ENCODE peak calls at places on chromosomes 13 and 19, in five cellular contexts. One of them, this sample, is unnamed.
A peak's percentile ranks its signal among the peaks of the same experiment; 100 is the strongest.

GRCh38 chr13:29543230-29544215 is 52.0 kb downstream of the SLC7A1 start:
- DNase-seq in cardiac muscle cell: peak; percentile 29
- DNase-seq in tibial artery: no peak
- DNase-seq in heart left ventricle: no peak
- DNase-seq in mucosa of descending colon: no peak
- DNase-seq in this sample: peak; percentile 69

GRCh38 chr13:111118898-111119607 is 3.9 kb downstream of the ARHGEF7 start:
- DNase-seq in cardiac muscle cell: no peak
- DNase-seq in tibial artery: no peak
- DNase-seq in heart left ventricle: no peak
- DNase-seq in mucosa of descending colon: no peak
- DNase-seq in this sample: no peak

GRCh38 chr13:62243146-62243545 is 827.5 kb upstream of the PCDH20 start:
- DNase-seq in cardiac muscle cell: no peak
- DNase-seq in tibial artery: no peak
- DNase-seq in heart left ventricle: no peak
- DNase-seq in mucosa of descending colon: no peak
- DNase-seq in this sample: no peak

GRCh38 chr13:50549221-50549942 is 294.1 kb downstream of the DLEU7 start:
- DNase-seq in cardiac muscle cell: no peak
- DNase-seq in tibial artery: no peak
- DNase-seq in heart left ventricle: no peak
- DNase-seq in mucosa of descending colon: no peak
- DNase-seq in this sample: no peak

GRCh38 chr19:47113446-47114348 is at the start of gene ZC3H4:
- DNase-seq in cardiac muscle cell: peak; percentile 96
- DNase-seq in tibial artery: peak; percentile 93
- DNase-seq in heart left ventricle: peak; percentile 95
- DNase-seq in mucosa of descending colon: peak; percentile 95
- DNase-seq in this sample: peak; percentile 93

GRCh38 chr19:30273184-30273583 is 99.0 kb upstream of the ZNF536 start:
- DNase-seq in cardiac muscle cell: no peak
- DNase-seq in tibial artery: no peak
- DNase-seq in heart left ventricle: no peak
- DNase-seq in mucosa of descending colon: no peak
- DNase-seq in this sample: no peak

GRCh38 chr13:20945952-20946383 is 43.4 kb upstream of the XPO4 start:
- DNase-seq in cardiac muscle cell: peak; percentile 29
- DNase-seq in tibial artery: peak; percentile 34
- DNase-seq in heart left ventricle: peak; percentile 20
- DNase-seq in mucosa of descending colon: no peak
- DNase-seq in this sample: no peak

GRCh38 chr19:19217110-19217509 is 5.4 kb downstream of the NCAN start:
- DNase-seq in cardiac muscle cell: no peak
- DNase-seq in tibial artery: no peak
- DNase-seq in heart left ventricle: no peak
- DNase-seq in mucosa of descending colon: no peak
- DNase-seq in this sample: peak; percentile 41

GRCh38 chr19:16384688-16385087 is 60.1 kb downstream of the KLF2 start:
- DNase-seq in cardiac muscle cell: no peak
- DNase-seq in tibial artery: no peak
- DNase-seq in heart left ventricle: no peak
- DNase-seq in mucosa of descending colon: no peak
- DNase-seq in this sample: no peak

GRCh38 chr13:101757446-101758039 is 305.1 kb downstream of the ITGBL1 start:
- DNase-seq in cardiac muscle cell: peak; percentile 23
- DNase-seq in tibial artery: no peak
- DNase-seq in heart left ventricle: no peak
- DNase-seq in mucosa of descending colon: no peak
- DNase-seq in this sample: peak; percentile 63

GRCh38 chr19:56372281-56372680 is 21.1 kb downstream of the ZNF582 start:
- DNase-seq in cardiac muscle cell: no peak
- DNase-seq in tibial artery: no peak
- DNase-seq in heart left ventricle: no peak
- DNase-seq in mucosa of descending colon: no peak
- DNase-seq in this sample: peak; percentile 35

GRCh38 chr13:19362946-19363510 is 181.4 kb upstream of the TUBA3C start:
- DNase-seq in cardiac muscle cell: no peak
- DNase-seq in tibial artery: no peak
- DNase-seq in heart left ventricle: no peak
- DNase-seq in mucosa of descending colon: no peak
- DNase-seq in this sample: no peak

DNA sequence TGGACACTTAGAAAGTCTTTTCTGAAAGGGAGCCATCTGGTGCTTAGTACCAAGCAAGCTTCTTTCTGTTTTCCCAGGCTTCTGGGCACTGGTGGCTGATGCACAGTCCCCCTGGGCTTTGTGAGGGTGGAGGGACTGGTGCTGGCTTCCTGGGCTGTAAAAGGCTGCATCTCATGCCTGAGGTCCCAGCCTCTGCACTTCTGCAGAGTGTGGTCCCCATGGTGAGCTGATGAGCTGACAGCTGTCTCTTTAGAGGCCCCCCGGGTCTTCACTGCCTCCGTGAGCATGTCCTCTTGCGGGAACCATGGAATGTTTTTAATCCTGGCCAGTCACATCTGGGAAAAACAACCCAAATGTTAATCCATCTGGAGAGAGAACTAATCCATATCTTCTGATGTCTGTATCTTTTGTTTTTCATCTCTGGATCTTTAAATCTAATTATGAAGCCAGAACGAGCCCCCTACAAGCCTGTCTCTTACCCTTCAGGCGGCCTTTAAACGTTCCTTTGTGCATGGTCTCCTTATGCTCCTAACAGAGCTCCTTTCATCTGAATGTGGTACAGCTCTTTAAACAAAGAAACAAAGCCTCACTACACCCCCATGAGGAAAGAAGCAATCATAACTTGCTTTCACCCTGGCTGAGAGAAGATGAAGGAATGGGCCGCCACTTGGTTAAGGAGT is 40.4 kb downstream of the OLFM4 start:
- DNase-seq in cardiac muscle cell: no peak
- DNase-seq in tibial artery: no peak
- DNase-seq in heart left ventricle: no peak
- DNase-seq in mucosa of descending colon: no peak
- DNase-seq in this sample: no peak
- TF ChIP-seq CTCF in cardiac muscle cell: no peak
- TF ChIP-seq CTCF in tibial artery: no peak
- TF ChIP-seq CTCF in heart left ventricle: no peak
- TF ChIP-seq CTCF in mucosa of descending colon: no peak
- TF ChIP-seq CTCF in this sample: no peak

DNA sequence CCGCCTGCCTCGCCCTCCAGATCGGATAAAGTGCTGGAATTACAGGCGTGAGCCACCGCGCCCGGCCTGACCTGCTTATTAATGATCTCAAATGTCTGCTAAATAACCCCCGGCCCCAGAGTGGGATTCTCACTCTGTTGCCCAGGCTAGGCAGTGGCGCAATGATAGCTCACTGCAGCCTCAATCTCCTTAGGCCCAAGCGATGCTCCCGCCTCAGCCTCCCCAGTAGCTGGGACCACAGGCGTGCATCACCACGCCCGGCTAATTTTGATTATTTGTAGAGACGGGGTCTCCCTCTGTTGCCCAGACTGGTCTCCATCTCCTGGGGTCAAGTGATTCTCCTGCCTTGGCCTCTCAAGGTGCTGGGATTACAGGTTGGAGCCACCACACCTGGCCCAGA is 626 bp upstream of the ATP5F1D start:
- DNase-seq in cardiac muscle cell: no peak
- DNase-seq in tibial artery: no peak
- DNase-seq in heart left ventricle: no peak
- DNase-seq in mucosa of descending colon: no peak
- DNase-seq in this sample: no peak
- H3K4me3 ChIP-seq in cardiac muscle cell: peak overlapping the region; percentile 99
- H3K4me3 ChIP-seq in tibial artery: peak overlapping the region; percentile 84
- H3K4me3 ChIP-seq in heart left ventricle: no peak overlapping the region
- H3K4me3 ChIP-seq in mucosa of descending colon: no peak overlapping the region
- H3K4me3 ChIP-seq in this sample: no peak overlapping the region

GRCh38 chr13:60922526-60923231 is 493.0 kb downstream of the PCDH20 start:
- DNase-seq in cardiac muscle cell: no peak
- DNase-seq in tibial artery: no peak
- DNase-seq in heart left ventricle: no peak
- DNase-seq in mucosa of descending colon: no peak
- DNase-seq in this sample: no peak
- TF ChIP-seq CTCF in cardiac muscle cell: no peak
- TF ChIP-seq CTCF in tibial artery: no peak
- TF ChIP-seq CTCF in heart left ventricle: no peak
- TF ChIP-seq CTCF in mucosa of descending colon: no peak
- TF ChIP-seq CTCF in this sample: no peak

GRCh38 chr13:38685974-38686571 is 804 bp upstream of the FREM2 start:
- DNase-seq in cardiac muscle cell: peak; percentile 15
- DNase-seq in tibial artery: no peak
- DNase-seq in heart left ventricle: no peak
- DNase-seq in mucosa of descending colon: no peak
- DNase-seq in this sample: peak; percentile 19
- H3K4me3 ChIP-seq in cardiac muscle cell: peak overlapping the region; percentile 64
- H3K4me3 ChIP-seq in tibial artery: peak overlapping the region; percentile 51
- H3K4me3 ChIP-seq in heart left ventricle: no peak overlapping the region
- H3K4me3 ChIP-seq in mucosa of descending colon: no peak overlapping the region
- H3K4me3 ChIP-seq in this sample: no peak overlapping the region

GRCh38 chr13:24670174-24670573 is 10.0 kb upstream of the ATP12A start:
- DNase-seq in cardiac muscle cell: no peak
- DNase-seq in tibial artery: no peak
- DNase-seq in heart left ventricle: no peak
- DNase-seq in mucosa of descending colon: no peak
- DNase-seq in this sample: no peak

GRCh38 chr13:24668955-24669354 is 11.3 kb upstream of the ATP12A start:
- DNase-seq in cardiac muscle cell: no peak
- DNase-seq in tibial artery: no peak
- DNase-seq in heart left ventricle: no peak
- DNase-seq in mucosa of descending colon: peak; percentile 91
- DNase-seq in this sample: no peak

GRCh38 chr13:24670927-24671326 is 9.3 kb upstream of the ATP12A start:
- DNase-seq in cardiac muscle cell: peak; percentile 23
- DNase-seq in tibial artery: no peak
- DNase-seq in heart left ventricle: no peak
- DNase-seq in mucosa of descending colon: no peak
- DNase-seq in this sample: no peak

GRCh38 chr13:24672141-24673132 is 7.8 kb upstream of the ATP12A start:
- DNase-seq in cardiac muscle cell: no peak
- DNase-seq in tibial artery: no peak
- DNase-seq in heart left ventricle: no peak
- DNase-seq in mucosa of descending colon: no peak
- DNase-seq in this sample: no peak

GRCh38 chr13:24671367-24672117 is 8.7 kb upstream of the ATP12A start:
- DNase-seq in cardiac muscle cell: peak; percentile 91
- DNase-seq in tibial artery: peak; percentile 72
- DNase-seq in heart left ventricle: no peak
- DNase-seq in mucosa of descending colon: no peak
- DNase-seq in this sample: peak; percentile 85
- TF ChIP-seq CTCF in cardiac muscle cell: peak; percentile 78
- TF ChIP-seq CTCF in tibial artery: peak; percentile 53
- TF ChIP-seq CTCF in heart left ventricle: peak; percentile 53
- TF ChIP-seq CTCF in mucosa of descending colon: no peak
- TF ChIP-seq CTCF in this sample: peak; percentile 85

GRCh38 chr19:2578911-2579677 is 103.2 kb downstream of the GADD45B start:
- DNase-seq in cardiac muscle cell: peak; percentile 94
- DNase-seq in tibial artery: peak; percentile 92
- DNase-seq in heart left ventricle: peak; percentile 88
- DNase-seq in mucosa of descending colon: peak; percentile 87
- DNase-seq in this sample: peak; percentile 90
- H3K4me3 ChIP-seq in cardiac muscle cell: peak overlapping the region; percentile 40
- H3K4me3 ChIP-seq in tibial artery: peak overlapping the region; percentile 52
- H3K4me3 ChIP-seq in heart left ventricle: peak overlapping the region; percentile 4
- H3K4me3 ChIP-seq in mucosa of descending colon: no peak overlapping the region
- H3K4me3 ChIP-seq in this sample: peak overlapping the region; percentile 47